ENCODE peak calls at places on chromosomes 2 and 18, in seven cellular contexts. L is IMR-90, A is mesenchymal stem cell, K is mesendoderm, X is H9, W is trophoblast cell, F is H1. I is an unnamed sample.

GRCh38 chr2:222456479-222457077 is 32.2 kb downstream of the SGPP2 start:
- DNase-seq in L (no peak), A (no peak), W (no peak), F (no peak), K (no peak), X (no peak), I (no peak)

GRCh38 chr2:229974271-229974670 is 52.0 kb downstream of the FBXO36 start:
- DNase-seq in F (no peak), W (peak; percentile 2), L (peak; percentile 78), K (peak; percentile 55), A (peak; percentile 23), X (no peak), I (no peak)

GRCh38 chr2:64462940-64463339 is 9.0 kb downstream of the LGALSL start:
- DNase-seq in F (no peak), W (no peak), K (no peak), A (peak; percentile 27), X (no peak), L (peak; percentile 22), I (no peak)

GRCh38 chr18:33107511-33107910 is 333.0 kb downstream of the CCDC178 start:
- DNase-seq in W (no peak), K (no peak), X (no peak), L (no peak), F (no peak), A (no peak), I (no peak)

GRCh38 chr2:220648628-220649027 is 923.5 kb downstream of the EPHA4 start:
- DNase-seq in F (no peak), W (no peak), K (no peak), X (no peak), L (no peak), A (no peak), I (no peak)

GRCh38 chr2:223744580-223744979 is 92.8 kb downstream of the AP1S3 start:
- DNase-seq in K (peak; percentile 83), F (no peak), W (no peak), L (peak; percentile 43), X (no peak), A (peak; percentile 56), I (no peak)

GRCh38 chr2:207746131-207746530 is 23.6 kb downstream of the FZD5 start:
- DNase-seq in A (peak; percentile 76), X (peak; percentile 49), L (peak; percentile 79), F (no peak), W (peak; percentile 53), K (peak; percentile 74), I (peak; percentile 66)

GRCh38 chr2:63099032-63099431 is 48.4 kb downstream of the OTX1 start:
- DNase-seq in A (no peak), X (no peak), L (no peak), K (no peak), F (no peak), W (no peak), I (no peak)

GRCh38 chr18:69400253-69400975 is at the start of gene DOK6:
- DNase-seq in W (no peak), A (peak; percentile 80), K (peak; percentile 88), L (peak; percentile 69), X (peak; percentile 77), F (no peak), I (peak; percentile 78)

GRCh38 chr2:170493698-170494097 is 221.4 kb upstream of the SP5 start:
- DNase-seq in X (no peak), F (no peak), W (no peak), K (no peak), L (peak; percentile 10), A (no peak), I (no peak)

GRCh38 chr2:218890369-218890768 is 9.7 kb downstream of the WNT10A start:
- DNase-seq in L (no peak), W (no peak), A (no peak), X (no peak), K (no peak), F (no peak), I (no peak)

GRCh38 chr2:165572155-165572554 is 102.7 kb downstream of the CSRNP3 start:
- DNase-seq in F (no peak), W (no peak), K (no peak), L (no peak), X (no peak), A (no peak), I (no peak)

GRCh38 chr2:144671695-144672094 is 151.8 kb upstream of the ZEB2 start:
- DNase-seq in L (peak; percentile 25), K (no peak), A (no peak), W (peak; percentile 21), X (no peak), F (no peak), I (no peak)

GRCh38 chr2:101388232-101388631 is 929 bp upstream of the CREG2 start:
- DNase-seq in F (no peak), L (peak; percentile 60), X (no peak), K (peak; percentile 47), W (peak; percentile 18), A (peak; percentile 67), I (no peak)

GRCh38 chr2:184006998-184007397 is 591.3 kb upstream of the ZNF804A start:
- DNase-seq in W (no peak), X (no peak), L (no peak), K (no peak), F (no peak), A (no peak), I (no peak)

GRCh38 chr2:220143336-220143735 is 515.9 kb downstream of the SLC4A3 start:
- DNase-seq in X (no peak), A (peak; percentile 78), F (no peak), L (peak; percentile 86), K (peak; percentile 25), W (peak; percentile 32), I (no peak)

GRCh38 chr18:37364237-37364636 is 201.4 kb downstream of the CELF4 start:
- DNase-seq in K (no peak), W (no peak), X (no peak), F (no peak), L (no peak), A (no peak), I (no peak)

GRCh38 chr2:144553379-144553778 is 33.5 kb upstream of the ZEB2 start:
- DNase-seq in K (peak; percentile 2), W (peak; percentile 53), F (no peak), A (peak; percentile 84), L (peak; percentile 97), X (no peak), I (no peak)

GRCh38 chr2:14418110-14418509 is 214.4 kb upstream of the LRATD1 start:
- DNase-seq in W (no peak), F (no peak), L (no peak), A (no peak), K (no peak), X (no peak), I (no peak)

GRCh38 chr2:102082591-102083586 is 59.7 kb upstream of the IL1R1 start:
- DNase-seq in F (no peak), K (no peak), W (peak; percentile 72), L (peak; percentile 91), A (peak; percentile 91), X (no peak), I (no peak)

GRCh38 chr2:31428001-31428418 is 13.5 kb upstream of the XDH start:
- DNase-seq in W (peak; percentile 38), K (peak; percentile 89), F (peak; percentile 19), A (no peak), X (peak; percentile 66), L (peak; percentile 20), I (no peak)

GRCh38 chr2:9071584-9072124 is 68.2 kb upstream of the MBOAT2 start:
- DNase-seq in L (no peak), W (no peak), A (no peak), F (no peak), K (no peak), X (no peak), I (no peak)

GRCh38 chr2:88834376-88834775 is 142.9 kb downstream of the RPIA start:
- DNase-seq in A (no peak), X (no peak), W (no peak), K (no peak), L (no peak), F (no peak), I (no peak)

GRCh38 chr18:10926565-10927194 is 222.7 kb downstream of the PIEZO2 start:
- DNase-seq in X (no peak), F (no peak), L (peak; percentile 68), A (peak; percentile 89), K (no peak), W (no peak), I (no peak)

GRCh38 chr2:199469514-199470360 is 12.0 kb upstream of the SATB2 start:
- DNase-seq in F (no peak), K (no peak), X (peak; percentile 36), L (no peak), W (no peak), A (no peak), I (peak; percentile 12)

GRCh38 chr2:54942373-54942772 is 107.9 kb downstream of the RTN4 start:
- DNase-seq in K (no peak), W (no peak), F (no peak), A (no peak), X (no peak), L (no peak), I (no peak)

GRCh38 chr2:106117347-106117746 is 76.8 kb downstream of the UXS1 start:
- DNase-seq in F (no peak), K (no peak), X (no peak), W (no peak), L (no peak), A (no peak), I (no peak)
- H4K8ac ChIP-seq in F (no peak overlapping the region), K (no peak overlapping the region), X (no peak overlapping the region), W (no peak overlapping the region), L (no peak overlapping the region), A (no peak overlapping the region), I (no peak overlapping the region)

GRCh38 chr2:177331446-177331997 is 61.1 kb upstream of the AGPS start:
- DNase-seq in F (no peak), A (no peak), W (no peak), L (no peak), K (no peak), X (no peak), I (no peak)
- H3K9ac ChIP-seq in F (no peak overlapping the region), A (peak overlapping the region; percentile 53), W (no peak overlapping the region), L (peak overlapping the region; percentile 70), K (no peak overlapping the region), X (no peak overlapping the region), I (no peak overlapping the region)

GRCh38 chr2:96203130-96204028 is 5.2 kb downstream of the STARD7 start:
- DNase-seq in L (no peak), W (no peak), F (no peak), A (no peak), K (no peak), X (no peak), I (no peak)
- H3K4me1 ChIP-seq in L (peaks cover 14% of the 10 kb centered on the region), W (peaks cover 7% of the 10 kb centered on the region), F (peaks cover 5% of the 10 kb centered on the region), A (peaks cover 9% of the 10 kb centered on the region), K (peaks cover 2% of the 10 kb centered on the region), X (peaks cover 6% of the 10 kb centered on the region), I (peaks cover 12% of the 10 kb centered on the region)

GRCh38 chr2:2170861-2171260 is 160.2 kb downstream of the MYT1L start:
- DNase-seq in A (no peak), F (no peak), K (no peak), W (no peak), X (no peak), L (no peak), I (no peak)

GRCh38 chr2:2172516-2172915 is 158.6 kb downstream of the MYT1L start:
- DNase-seq in X (no peak), A (no peak), K (no peak), W (no peak), L (no peak), F (no peak), I (no peak)

GRCh38 chr2:2175381-2176090 is 155.5 kb downstream of the MYT1L start:
- DNase-seq in X (no peak), K (no peak), A (no peak), W (no peak), F (no peak), L (no peak), I (peak; percentile 9)

GRCh38 chr2:2174956-2175355 is 156.1 kb downstream of the MYT1L start:
- DNase-seq in L (no peak), X (no peak), W (no peak), F (no peak), A (no peak), K (no peak), I (no peak)

GRCh38 chr2:2173633-2174032 is 157.4 kb downstream of the MYT1L start:
- DNase-seq in A (no peak), K (no peak), X (no peak), F (no peak), L (no peak), W (no peak), I (no peak)
- H4K8ac ChIP-seq in A (no peak overlapping the region), K (no peak overlapping the region), X (no peak overlapping the region), F (no peak overlapping the region), L (no peak overlapping the region), W (no peak overlapping the region), I (no peak overlapping the region)

I was measured in neuronal stem cell.